ENCODE peak calls at places on chromosomes 2 and 18, in four cellular contexts. S, F, G and Y are unnamed samples.

GRCh38 chr2:215052404-215052803 is 86.0 kb downstream of the ABCA12 start:
- DNase-seq in S (no peak), G (no peak), F (no peak), Y (no peak)

GRCh38 chr2:194301946-194302345 is 1355.1 kb upstream of the SLC39A10 start:
- DNase-seq in F (no peak), S (no peak), G (no peak), Y (no peak)

GRCh38 chr2:82511894-82512293 is 1947.2 kb downstream of the SUCLG1 start:
- DNase-seq in F (no peak), S (no peak), G (no peak), Y (no peak)

GRCh38 chr2:66683068-66683467 is 248.1 kb downstream of the MEIS1 start:
- DNase-seq in S (no peak), F (no peak), G (no peak), Y (no peak)

GRCh38 chr2:12737226-12738111 is 20.7 kb downstream of the TRIB2 start:
- DNase-seq in F (no peak), S (no peak), G (no peak), Y (no peak)

GRCh38 chr18:11119962-11120361 is 29.4 kb downstream of the PIEZO2 start:
- DNase-seq in G (no peak), S (no peak), F (no peak), Y (no peak)

GRCh38 chr2:118177318-118177717 is 89.0 kb downstream of the INSIG2 start:
- DNase-seq in G (no peak), F (no peak), S (no peak), Y (no peak)

GRCh38 chr2:190785380-190785779 is 95.2 kb upstream of the GLS start:
- DNase-seq in F (no peak), S (no peak), G (no peak), Y (no peak)

GRCh38 chr2:113829270-113829669 is 60.6 kb upstream of the ACTR3 start:
- DNase-seq in S (no peak), F (no peak), G (no peak), Y (no peak)

DNA sequence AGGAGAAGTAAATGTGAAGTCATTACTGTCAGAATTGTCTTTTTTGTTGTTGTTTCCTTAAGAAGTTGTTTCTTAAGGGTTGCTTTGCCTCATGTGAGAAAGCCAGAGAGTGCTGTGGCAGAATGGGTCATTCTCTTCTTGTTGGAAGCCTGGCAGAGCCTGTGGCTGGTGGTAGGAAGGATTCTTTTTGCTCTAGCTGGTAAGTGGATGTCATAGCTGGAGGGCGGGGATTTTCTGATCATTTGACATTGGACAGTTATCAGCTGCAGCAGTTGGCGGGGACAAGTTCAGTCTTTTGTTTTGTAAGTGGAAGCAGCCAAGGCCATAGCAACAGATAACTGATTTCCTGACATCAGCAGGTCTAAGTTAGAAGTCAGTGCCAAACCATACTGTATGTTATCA is 5.5 kb upstream of the RMDN2 start:
- DNase-seq in S (no peak), F (no peak), G (no peak), Y (peak)
- TF ChIP-seq CTCF in S (no peak), F (no peak), G (no peak), Y (no peak)

GRCh38 chr2:74080346-74080745 is 67.4 kb downstream of the BOLA3 start:
- DNase-seq in S (no peak), F (no peak), G (no peak), Y (no peak)
- TF ChIP-seq CTCF in S (no peak), F (no peak), G (no peak), Y (peak)

DNA sequence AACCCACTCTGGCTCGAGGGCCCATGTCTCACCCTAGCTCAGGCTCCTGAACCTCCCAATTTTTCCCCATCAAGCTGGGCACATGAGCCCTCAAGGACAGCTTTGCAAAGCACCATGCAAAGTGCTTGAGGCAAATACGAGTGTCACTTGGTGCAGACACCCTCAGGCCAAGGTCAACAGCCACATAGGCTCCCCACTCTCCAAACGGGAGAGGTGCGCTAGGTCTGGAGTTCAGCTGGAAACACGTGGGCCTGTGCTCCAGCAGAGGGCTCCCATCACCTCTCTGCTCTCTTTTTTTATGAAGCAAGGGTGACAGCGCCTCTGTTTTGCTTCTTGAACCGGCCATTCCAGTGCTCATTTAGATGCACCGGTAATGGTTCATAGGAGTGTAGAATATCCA is 11.9 kb upstream of the ARHGAP25 start:
- DNase-seq in S (no peak), F (no peak), G (no peak), Y (no peak)
- TF ChIP-seq CTCF in S (no peak), F (no peak), G (no peak), Y (peak)

GRCh38 chr2:71778514-71779305 is 325.3 kb downstream of the DYSF start:
- DNase-seq in G (no peak), F (no peak), S (no peak), Y (peak)
- TF ChIP-seq CTCF in G (no peak), F (no peak), S (no peak), Y (peak)

GRCh38 chr2:157790780-157791179 is 85.3 kb downstream of the ACVR1 start:
- DNase-seq in F (no peak), S (no peak), G (no peak), Y (no peak)

GRCh38 chr2:157789933-157790511 is 86.1 kb downstream of the ACVR1 start:
- DNase-seq in G (no peak), F (peak), S (no peak), Y (no peak)

GRCh38 chr2:157792345-157793052 is 83.6 kb downstream of the ACVR1 start:
- DNase-seq in G (no peak), S (no peak), F (no peak), Y (no peak)

GRCh38 chr2:157789161-157789720 is 86.9 kb downstream of the ACVR1 start:
- DNase-seq in F (no peak), G (no peak), S (no peak), Y (no peak)

DNA sequence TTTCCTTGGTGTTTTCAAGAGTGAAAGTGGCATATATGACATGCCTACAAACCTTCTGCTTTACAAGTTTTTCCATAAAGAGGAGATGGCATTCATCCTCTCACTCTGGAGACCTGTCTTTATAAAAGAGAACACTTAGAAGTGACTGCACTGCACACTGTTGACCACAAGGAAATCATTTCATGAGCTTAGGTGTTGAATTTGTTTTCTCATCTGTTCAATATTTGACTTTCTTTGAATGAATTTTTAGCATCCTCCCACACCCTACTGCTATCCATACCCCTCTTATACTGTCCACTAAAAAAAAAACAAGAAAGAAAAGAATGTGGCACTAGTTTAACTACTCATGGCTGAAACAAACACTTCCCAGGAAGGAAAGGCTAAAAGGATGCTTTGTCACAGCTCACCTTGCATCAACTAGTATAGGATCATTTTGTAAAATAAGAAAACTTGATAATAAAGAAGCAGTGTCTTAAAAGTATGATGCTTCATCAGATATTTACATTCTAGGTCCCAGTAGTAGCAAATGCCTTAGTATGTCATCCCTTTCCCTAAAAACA is 83.0 kb downstream of the ACVR1 start:
- DNase-seq in F (no peak), G (no peak), S (no peak), Y (no peak)
- TF ChIP-seq CTCF in F (peak), G (no peak), S (no peak), Y (peak)

DNA sequence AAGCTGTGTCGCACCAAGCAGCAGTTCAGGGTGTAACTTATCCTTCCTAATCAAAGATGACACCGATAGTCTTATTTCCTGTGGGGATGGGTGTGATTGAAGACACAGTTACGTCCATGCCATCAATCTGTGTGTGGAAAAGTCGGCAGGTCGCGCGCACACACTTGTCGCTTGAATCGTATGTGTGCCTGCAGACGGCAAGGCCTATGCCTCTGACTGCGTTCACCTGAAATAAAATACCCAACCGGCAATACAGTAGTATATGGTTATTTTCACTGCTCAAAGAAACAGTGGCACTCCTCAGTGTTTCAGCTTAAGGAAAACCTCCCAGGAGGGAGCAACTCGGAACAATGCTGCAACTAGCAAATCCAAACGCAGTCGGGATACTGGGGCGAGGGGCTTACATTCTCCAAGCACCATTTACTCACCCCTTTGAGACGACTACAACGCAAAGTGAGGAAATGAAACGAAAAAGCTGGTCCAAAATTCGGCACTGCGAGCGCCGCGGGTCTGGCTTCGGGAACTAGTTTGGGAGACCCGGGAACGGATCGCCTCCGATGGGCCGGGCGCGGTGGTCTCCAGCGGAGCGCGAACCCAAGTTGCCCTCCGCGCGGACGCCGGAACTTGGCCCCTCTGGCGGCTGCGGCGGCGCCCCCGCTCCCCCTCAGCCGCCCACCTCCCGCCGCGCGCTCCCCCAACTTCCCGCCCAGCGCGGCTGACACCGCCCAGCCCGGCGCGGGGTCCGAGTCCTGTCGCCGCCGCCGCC is 680 bp downstream of the PRKD3 start:
- DNase-seq in S (no peak), F (peak), G (peak), Y (peak)
- TF ChIP-seq CTCF in S (no peak), F (no peak), G (no peak), Y (no peak)

DNA sequence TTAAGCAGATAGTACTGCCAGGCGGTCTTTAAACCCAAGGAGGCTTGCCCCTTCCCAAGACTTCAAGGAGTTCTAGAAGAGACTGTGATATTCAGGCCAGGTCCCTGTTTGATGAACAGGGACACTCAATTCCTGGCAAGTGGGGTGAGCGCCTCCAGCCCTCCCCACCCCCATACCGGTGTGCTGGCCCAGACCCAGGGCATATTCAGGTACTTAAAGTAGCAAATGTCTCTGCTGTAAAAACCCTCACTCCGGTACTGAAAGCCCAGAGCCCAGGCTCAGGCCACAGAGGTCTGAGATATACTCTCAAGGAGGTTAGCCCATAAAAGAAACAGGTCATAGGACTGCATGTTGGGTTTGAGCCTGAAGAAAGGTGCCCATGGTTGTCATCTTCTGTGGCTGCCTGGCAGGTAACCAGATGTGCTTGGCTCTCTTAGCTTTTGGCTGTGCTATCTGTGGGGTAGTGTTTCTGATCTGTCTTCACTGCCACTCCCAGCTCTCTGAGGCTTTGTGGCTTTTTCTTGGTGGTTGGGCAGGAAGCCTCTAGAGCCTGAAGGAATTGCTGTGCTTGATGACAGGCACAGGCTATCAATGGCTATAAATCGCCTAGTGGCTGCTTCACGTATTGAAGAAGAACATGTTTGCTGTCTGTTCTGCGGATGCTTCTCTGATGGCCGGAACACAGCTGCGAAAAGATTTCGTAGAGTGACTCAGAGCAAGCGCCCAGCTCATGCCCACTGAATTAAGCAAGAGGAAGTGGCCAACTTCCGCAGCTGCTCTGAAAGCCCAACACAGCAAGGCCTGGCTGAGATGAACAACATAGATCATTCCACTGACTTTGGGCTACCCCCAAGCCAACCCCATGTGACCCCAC is 63.3 kb upstream of the ALPP start:
- DNase-seq in G (peak), S (no peak), F (peak), Y (peak)
- TF ChIP-seq CTCF in G (no peak), S (no peak), F (no peak), Y (peak)

GRCh38 chr2:143205106-143205764 is 76.0 kb downstream of the ARHGAP15 start:
- DNase-seq in F (no peak), G (no peak), S (no peak), Y (peak)
- TF ChIP-seq CTCF in F (peak), G (no peak), S (no peak), Y (peak)